ENCODE peak calls at places on chromosome 14, in four cellular contexts. J is HepG2, H is A549, Y is GM12878. X is an unnamed sample.

GRCh38 chr14:105294142-105294597 is 6.6 kb downstream of the BRF1 start:
- DNase-seq in J (no peak), H (no peak), Y (no peak), X (no peak)

GRCh38 chr14:68947802-68948201 is 31.3 kb downstream of the ACTN1 start:
- DNase-seq in J (no peak), H (peak), Y (no peak), X (no peak)

GRCh38 chr14:25097120-25097519 is 47.2 kb upstream of the STXBP6 start:
- DNase-seq in J (no peak), H (no peak), Y (no peak), X (no peak)

GRCh38 chr14:103731481-103731880 is 15.9 kb downstream of the ZFYVE21 start:
- DNase-seq in J (no peak), H (no peak), Y (no peak), X (no peak)

GRCh38 chr14:94043756-94044475 is 17.8 kb downstream of the OTUB2 start:
- DNase-seq in J (no peak), H (no peak), Y (no peak), X (no peak)

GRCh38 chr14:35268946-35269345 is 23.2 kb upstream of the PSMA6 start:
- DNase-seq in J (no peak), H (no peak), Y (no peak), X (no peak)

GRCh38 chr14:66662374-66662773 is 154.4 kb downstream of the GPHN start:
- DNase-seq in J (peak), H (peak), Y (no peak), X (no peak)

GRCh38 chr14:39276579-39277114 is 42.9 kb downstream of the MIA2 start:
- DNase-seq in J (no peak), H (no peak), Y (no peak), X (no peak)

GRCh38 chr14:59318908-59319307 is 130.4 kb downstream of the DAAM1 start:
- DNase-seq in J (no peak), H (no peak), Y (no peak), X (no peak)

GRCh38 chr14:47189911-47190503 is 485.4 kb downstream of the MDGA2 start:
- DNase-seq in J (no peak), H (no peak), Y (no peak), X (no peak)

GRCh38 chr14:22570132-22570949 is 18.7 kb downstream of the DAD1 start:
- DNase-seq in J (peak), H (peak), Y (peak), X (peak)

GRCh38 chr14:95040723-95041476 is 116.4 kb downstream of the DICER1 start:
- DNase-seq in J (no peak), H (peak), Y (no peak), X (no peak)

GRCh38 chr14:89469210-89470198 is 52.5 kb upstream of the FOXN3 start:
- DNase-seq in J (no peak), H (no peak), Y (no peak), X (peak)

GRCh38 chr14:32077081-32078029 is at the start of gene ARHGAP5:
- DNase-seq in J (peak), H (peak), Y (no peak), X (peak)

GRCh38 chr14:55297611-55298323 is 26.5 kb downstream of the FBXO34 start:
- DNase-seq in J (peak), H (peak), Y (no peak), X (no peak)

GRCh38 chr14:103434868-103435442 is 49.7 kb downstream of the MARK3 start:
- DNase-seq in J (no peak), H (no peak), Y (no peak), X (no peak)

GRCh38 chr14:37195327-37195726 is 2.4 kb upstream of the MIPOL1 start:
- DNase-seq in J (peak), H (no peak), Y (no peak), X (no peak)

GRCh38 chr14:21070610-21071224 is 613 bp downstream of the ARHGEF40 start:
- DNase-seq in J (peak), H (no peak), Y (no peak), X (peak)

GRCh38 chr14:95163132-95163531 is 5.8 kb upstream of the DICER1 start:
- DNase-seq in J (no peak), H (no peak), Y (no peak), X (no peak)

GRCh38 chr14:59358105-59358504 is 107.1 kb downstream of the GPR135 start:
- DNase-seq in J (peak), H (peak), Y (no peak), X (no peak)

GRCh38 chr14:93764211-93764659 is 24.1 kb downstream of the PRIMA1 start:
- DNase-seq in J (no peak), H (no peak), Y (no peak), X (no peak)

GRCh38 chr14:53955671-53956426 is 776 bp downstream of the BMP4 start:
- DNase-seq in J (peak), H (peak), Y (no peak), X (no peak)

GRCh38 chr14:94680498-94681288 is 68.5 kb downstream of the SERPINA3 start:
- DNase-seq in J (peak), H (no peak), Y (no peak), X (no peak)

GRCh38 chr14:79605863-79606262 is 605.4 kb downstream of the DIO2 start:
- DNase-seq in J (no peak), H (no peak), Y (no peak), X (no peak)

GRCh38 chr14:21258194-21258888 is 10.9 kb downstream of the HNRNPC start:
- DNase-seq in J (no peak), H (no peak), Y (no peak), X (no peak)

GRCh38 chr14:94611179-94611578 is 1.0 kb upstream of the SERPINA3 start:
- DNase-seq in J (no peak), H (no peak), Y (no peak), X (no peak)

GRCh38 chr14:23539209-23539866 is 12.2 kb downstream of the ZFHX2 start:
- DNase-seq in J (peak), H (peak), Y (no peak), X (peak)

GRCh38 chr14:71011479-71011878 is 104.2 kb downstream of the PCNX1 start:
- DNase-seq in J (no peak), H (no peak), Y (no peak), X (no peak)

GRCh38 chr14:34498684-34499412 is 36.8 kb upstream of the SPTSSA start:
- DNase-seq in J (peak), H (peak), Y (no peak), X (no peak)

GRCh38 chr14:66495214-66496098 is 9.3 kb downstream of the CCDC196 start:
- DNase-seq in J (peak), H (peak), Y (peak), X (peak)

GRCh38 chr14:49940805-49941421 is 48.0 kb downstream of the ARF6 start:
- DNase-seq in J (no peak), H (peak), Y (no peak), X (no peak)

GRCh38 chr14:103164006-103164405 is 40.7 kb downstream of the TNFAIP2 start:
- DNase-seq in J (no peak), H (no peak), Y (no peak), X (no peak)

GRCh38 chr14:62156052-62156451 is 393.8 kb downstream of the SNAPC1 start:
- DNase-seq in J (no peak), H (no peak), Y (no peak), X (no peak)

GRCh38 chr14:73168274-73168673 is 32.0 kb downstream of the PSEN1 start:
- DNase-seq in J (no peak), H (no peak), Y (no peak), X (no peak)
- TF ChIP-seq JUNB in J (no peak), H (no peak), Y (no peak), X (no peak)

DNA sequence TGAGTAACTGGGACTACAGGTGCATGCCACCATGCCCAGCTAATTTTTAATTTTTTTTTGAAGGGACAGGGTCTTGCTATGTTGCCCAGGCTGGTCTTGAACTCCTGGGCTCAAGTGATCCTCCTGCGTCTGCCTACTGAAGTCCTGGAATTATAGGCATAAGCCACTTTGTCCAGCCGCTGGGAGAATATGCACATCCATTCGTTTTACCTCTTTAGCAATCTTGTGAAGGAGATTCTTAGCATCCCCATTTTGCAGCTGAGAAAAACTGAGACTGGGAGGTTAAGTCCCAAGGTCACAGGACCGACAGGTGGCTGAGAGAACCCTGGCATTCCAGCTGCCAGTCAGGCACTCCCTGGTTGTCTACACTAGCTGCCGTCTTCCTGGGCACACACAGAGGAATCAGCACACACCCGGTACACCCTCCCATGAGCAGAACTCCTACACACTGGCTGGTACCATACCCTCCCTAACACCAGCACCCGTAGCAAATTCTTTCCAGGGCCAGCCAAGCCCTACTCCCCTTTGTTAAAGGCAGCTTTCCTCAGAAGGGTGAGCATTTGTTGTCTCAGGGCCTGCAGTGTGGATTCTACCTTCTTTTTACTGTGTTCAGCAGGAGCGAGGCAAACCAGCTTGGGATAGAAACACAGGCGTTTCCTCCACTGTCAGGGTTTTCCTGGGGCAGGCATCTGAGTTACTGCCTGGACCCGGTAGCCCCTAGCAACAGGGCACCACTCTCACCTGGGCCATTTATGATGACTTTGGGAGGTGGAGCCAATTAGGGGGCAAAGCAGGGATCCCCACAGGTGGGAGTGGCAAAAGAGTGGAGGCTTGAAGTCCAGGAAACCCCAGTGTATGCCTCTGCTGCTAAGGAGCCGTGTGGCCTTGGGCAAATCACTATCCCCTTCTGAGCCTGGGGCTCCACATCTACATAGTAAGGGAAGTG is 70.2 kb downstream of the IRF2BPL start:
- DNase-seq in J (no peak), H (no peak), Y (no peak), X (no peak)
- TF ChIP-seq JUNB in J (no peak), H (no peak), Y (no peak), X (no peak)

GRCh38 chr14:101988377-101988776 is 24.0 kb downstream of the DYNC1H1 start:
- DNase-seq in J (no peak), H (no peak), Y (no peak), X (no peak)

GRCh38 chr14:101991336-101991735 is 27.0 kb downstream of the DYNC1H1 start:
- DNase-seq in J (no peak), H (no peak), Y (peak), X (no peak)

GRCh38 chr14:101986953-101987352 is 22.6 kb downstream of the DYNC1H1 start:
- DNase-seq in J (no peak), H (no peak), Y (no peak), X (no peak)

GRCh38 chr14:101997429-101998336 is 33.3 kb downstream of the DYNC1H1 start:
- DNase-seq in J (no peak), H (no peak), Y (no peak), X (no peak)

DNA sequence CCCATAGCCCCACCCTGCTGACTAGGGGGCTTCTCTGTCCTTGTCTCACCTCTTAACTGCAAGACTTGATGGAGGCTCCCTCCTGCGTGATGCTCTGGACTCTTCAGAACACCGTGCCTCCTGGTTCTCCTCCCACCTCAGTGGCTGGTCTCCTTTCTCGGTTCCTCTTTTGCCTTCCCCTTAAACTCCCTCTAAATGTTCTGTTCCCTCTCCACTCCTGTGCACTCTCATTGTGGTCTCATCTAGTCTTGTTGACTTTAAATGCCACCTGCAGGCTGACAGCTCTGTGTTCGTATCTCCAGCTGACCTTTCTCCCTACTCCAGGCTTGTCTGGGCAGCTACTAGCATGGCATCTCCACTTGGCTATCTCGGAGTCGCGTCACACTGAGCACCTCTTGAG is 28.3 kb downstream of the DYNC1H1 start:
- DNase-seq in J (no peak), H (no peak), Y (peak), X (no peak)
- TF ChIP-seq JUNB in J (no peak), H (no peak), Y (no peak), X (no peak)

GRCh38 chr14:76350671-76351070 is 25.3 kb upstream of the ESRRB start:
- DNase-seq in J (no peak), H (no peak), Y (no peak), X (no peak)

GRCh38 chr14:76348898-76349297 is 27.0 kb upstream of the ESRRB start:
- DNase-seq in J (no peak), H (no peak), Y (no peak), X (no peak)

GRCh38 chr14:76351941-76352340 is 24.0 kb upstream of the ESRRB start:
- DNase-seq in J (no peak), H (no peak), Y (no peak), X (no peak)

GRCh38 chr14:76352639-76353281 is 23.2 kb upstream of the ESRRB start:
- DNase-seq in J (peak), H (peak), Y (peak), X (no peak)

GRCh38 chr14:76349993-76350392 is 25.9 kb upstream of the ESRRB start:
- DNase-seq in J (no peak), H (no peak), Y (no peak), X (no peak)
- TF ChIP-seq JUNB in J (no peak), H (no peak), Y (no peak), X (no peak)

DNA sequence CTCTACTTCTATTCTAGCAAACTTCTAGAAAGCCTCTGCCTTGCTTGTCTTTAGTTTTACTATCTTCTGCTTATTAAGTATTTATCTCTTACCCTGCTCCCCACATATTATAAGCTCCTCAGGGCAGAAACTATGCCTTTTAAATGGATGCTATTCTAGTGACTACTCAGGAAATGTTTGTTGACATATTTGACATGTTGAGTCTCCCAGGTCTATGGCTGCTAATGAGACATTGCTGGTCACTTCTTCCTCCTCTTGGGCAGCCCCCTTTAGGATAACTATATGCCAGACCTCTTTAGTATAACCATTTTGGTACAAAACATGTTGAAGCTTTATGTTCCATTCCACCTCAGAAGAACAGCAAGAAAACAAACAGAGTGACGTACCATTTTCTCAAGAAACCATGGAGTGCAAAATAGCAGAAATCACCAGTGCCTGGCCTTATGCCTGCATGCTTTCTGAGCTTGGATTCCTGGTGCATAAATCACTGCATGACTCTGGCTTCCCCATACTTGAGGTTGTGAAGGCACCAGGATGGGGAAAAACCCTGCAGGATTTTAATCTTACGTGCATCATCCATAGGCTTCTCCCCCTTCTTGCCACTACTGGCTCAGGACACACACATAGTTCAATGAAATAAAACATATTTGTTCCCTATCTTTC is 202.6 kb downstream of the TMX1 start:
- DNase-seq in J (no peak), H (peak), Y (no peak), X (no peak)
- TF ChIP-seq JUNB in J (no peak), H (peak), Y (no peak), X (no peak)

X was measured in K562.